ENCODE peak calls at places on chromosomes 1 and 21, in five cellular contexts. G is GM13977, H is T1000, O is Daoy, V is fibroblast of pulmonary artery. W is an unnamed sample.

GRCh38 chr1:229070168-229070567 is 200.7 kb upstream of the RAB4A start:
- DNase-seq in H (no peak), V (peak; percentile 71), G (no peak), O (peak; percentile 94), W (no peak)

GRCh38 chr1:239262538-239262937 is 123.8 kb upstream of the CHRM3 start:
- DNase-seq in H (no peak), O (no peak), G (no peak), V (no peak), W (no peak)

GRCh38 chr1:20555025-20555757 is 2.8 kb downstream of the FAM43B start:
- DNase-seq in G (no peak), V (peak; percentile 35), O (no peak), H (no peak), W (no peak)

GRCh38 chr1:200372095-200372884 is 37.5 kb downstream of the ZNF281 start:
- DNase-seq in V (peak; percentile 71), H (peak; percentile 16), O (peak; percentile 71), G (no peak), W (no peak)

GRCh38 chr1:53377438-53377841 is 49.6 kb upstream of the LRP8 start:
- DNase-seq in H (no peak), G (no peak), V (no peak), O (no peak), W (no peak)

GRCh38 chr1:236774926-236775325 is 20.2 kb upstream of the MTR start:
- DNase-seq in H (no peak), O (peak; percentile 29), V (peak; percentile 72), G (no peak), W (no peak)

GRCh38 chr1:2393471-2393877 is 1.8 kb downstream of the RER1 start:
- DNase-seq in G (no peak), H (no peak), V (no peak), O (no peak), W (no peak)

GRCh38 chr21:46048926-46049889 is 48.7 kb upstream of the COL6A2 start:
- DNase-seq in O (peak; percentile 96), V (peak; percentile 100), G (no peak), H (peak; percentile 72), W (no peak)

GRCh38 chr1:35603941-35604340 is 30.8 kb downstream of the TFAP2E start:
- DNase-seq in G (no peak), O (no peak), H (no peak), V (peak; percentile 34), W (no peak)

GRCh38 chr1:59070607-59071006 is 226.3 kb upstream of the FGGY start:
- DNase-seq in V (no peak), O (no peak), G (no peak), H (no peak), W (no peak)

GRCh38 chr1:231172411-231172810 is 10.6 kb downstream of the TRIM67 start:
- DNase-seq in V (no peak), H (no peak), O (no peak), G (no peak), W (no peak)

GRCh38 chr1:231226161-231226560 is 14.9 kb upstream of the GNPAT start:
- DNase-seq in H (no peak), V (no peak), O (no peak), G (no peak), W (no peak)

GRCh38 chr1:66982561-66983285 is 57.9 kb downstream of the MIER1 start:
- DNase-seq in O (no peak), H (no peak), G (no peak), V (no peak), W (no peak)

GRCh38 chr1:32073387-32074229 is 869 bp downstream of the TMEM39B start:
- DNase-seq in G (no peak), H (no peak), O (no peak), V (no peak), W (no peak)

GRCh38 chr1:209045326-209046057 is 538.0 kb upstream of the CAMK1G start:
- DNase-seq in G (no peak), V (no peak), O (peak; percentile 35), H (no peak), W (no peak)

GRCh38 chr1:29644812-29645211 is 408.5 kb downstream of the PTPRU start:
- DNase-seq in V (no peak), H (no peak), O (no peak), G (no peak), W (no peak)

GRCh38 chr1:157135646-157136045 is 2.5 kb downstream of the ETV3 start:
- DNase-seq in O (no peak), G (no peak), V (no peak), H (no peak), W (no peak)

GRCh38 chr1:169414927-169415326 is 12.3 kb downstream of the CCDC181 start:
- DNase-seq in H (no peak), O (no peak), G (no peak), V (no peak), W (no peak)

GRCh38 chr1:109926662-109927300 is 16.1 kb downstream of the CSF1 start:
- DNase-seq in V (peak; percentile 81), G (no peak), H (no peak), O (peak; percentile 43), W (no peak)

GRCh38 chr1:245234217-245235120 is 79.7 kb downstream of the KIF26B start:
- DNase-seq in V (no peak), O (peak; percentile 42), H (no peak), G (no peak), W (no peak)

GRCh38 chr1:234921266-234922062 is 207.2 kb downstream of the TOMM20 start:
- DNase-seq in O (no peak), G (no peak), V (peak; percentile 42), H (no peak), W (no peak)

GRCh38 chr1:32925360-32926142 is 24.4 kb upstream of the TMEM54 start:
- DNase-seq in O (no peak), G (no peak), V (peak; percentile 23), H (no peak), W (no peak)

GRCh38 chr1:22342734-22343191 is 108.9 kb upstream of the ZBTB40 start:
- DNase-seq in H (no peak), O (no peak), G (no peak), V (no peak), W (no peak)

GRCh38 chr1:159509440-159510222 is 26.2 kb downstream of the OR10J5 start:
- DNase-seq in H (no peak), V (no peak), O (no peak), G (no peak), W (no peak)

GRCh38 chr1:221693087-221693486 is 48.8 kb downstream of the DUSP10 start:
- DNase-seq in O (no peak), G (no peak), H (no peak), V (no peak), W (no peak)

GRCh38 chr1:225114354-225114995 is 185.0 kb downstream of the DNAH14 start:
- DNase-seq in V (peak; percentile 3), H (no peak), O (no peak), G (no peak), W (no peak)

GRCh38 chr1:196678510-196678884 is 26.7 kb downstream of the CFH start:
- DNase-seq in G (no peak), V (peak; percentile 79), H (no peak), O (peak; percentile 17), W (no peak)

GRCh38 chr1:188355847-188356246 is 1527.1 kb downstream of the PLA2G4A start:
- DNase-seq in H (no peak), G (no peak), V (no peak), O (no peak), W (no peak)

GRCh38 chr1:36420409-36420808 is 22.7 kb upstream of the LSM10 start:
- DNase-seq in O (no peak), G (no peak), V (peak; percentile 52), H (no peak), W (no peak)

GRCh38 chr1:116671835-116672234 is 4.3 kb upstream of the IGSF3 start:
- DNase-seq in H (no peak), G (no peak), O (no peak), V (no peak), W (no peak)

GRCh38 chr1:90558126-90558525 is 159.0 kb downstream of the BARHL2 start:
- DNase-seq in G (no peak), H (no peak), V (no peak), O (no peak), W (no peak)

GRCh38 chr1:85224734-85225623 is 24.2 kb upstream of the SYDE2 start:
- DNase-seq in G (no peak), O (no peak), H (no peak), V (no peak), W (no peak)

GRCh38 chr1:87787551-87787950 is 458.9 kb downstream of the LMO4 start:
- DNase-seq in V (no peak), O (peak; percentile 19), G (no peak), H (no peak), W (no peak)

GRCh38 chr1:212205843-212206242 is 79.4 kb upstream of the PPP2R5A start:
- DNase-seq in H (no peak), G (no peak), V (no peak), O (no peak), W (no peak)

GRCh38 chr1:38788937-38789336 is 70.6 kb downstream of the RRAGC start:
- DNase-seq in H (no peak), V (no peak), G (no peak), O (no peak), W (no peak)

GRCh38 chr1:39277876-39278275 is 73.4 kb downstream of the MACF1 start:
- DNase-seq in H (no peak), O (no peak), G (no peak), V (no peak), W (no peak)

GRCh38 chr1:235532350-235532749 is 28.1 kb upstream of the B3GALNT2 start:
- DNase-seq in H (no peak), G (no peak), O (peak; percentile 61), V (peak; percentile 45), W (no peak)

GRCh38 chr1:108719654-108720435 is 7.1 kb downstream of the FNDC7 start:
- DNase-seq in G (no peak), V (peak; percentile 84), H (peak; percentile 75), O (peak; percentile 96), W (no peak)

GRCh38 chr1:15207031-15207828 is 39.8 kb upstream of the FHAD1 start:
- DNase-seq in G (no peak), O (no peak), H (no peak), V (no peak), W (no peak)

GRCh38 chr21:41976611-41977010 is 22.8 kb upstream of the C2CD2 start:
- DNase-seq in G (no peak), H (no peak), V (no peak), O (no peak), W (no peak)

W was measured in stimulated activated naive CD8-positive, alpha-beta T cell treated with anti-CD3 and anti-CD28 coated beads, Interleukin-15, Interleukin-2, amounts not matched to agents 100 U/mL and 50 U/mL, for 24 hours.